ENCODE peak calls at places on chromosomes 13 and 19, in ten cellular contexts. Z is colonic mucosa; L is stimulated activated CD4-positive, alpha-beta T cell treated with anti-CD3 and anti-CD28 coated beads, TNF-alpha, amount 100 ng/mL, for 48 hours; I is stimulated activated CD8-positive, alpha-beta memory T cell treated with anti-CD3 and anti-CD28 coated beads, Interleukin-15, amount 100 ng/mL, for 24 hours; T is dorsolateral prefrontal cortex; X is H54; O is heart left ventricle; M is kidney tubule cell; N is T1000; U is NCI-H1694 treated with DMSO at 0.1 percent for 48 hours. W is an unnamed sample.

GRCh38 chr19:10557603-10558197 is 8.1 kb downstream of the KRI1 start:
- DNase-seq in M (no peak), I (no peak), Z (no peak), T (no peak), X (no peak), N (no peak), U (no peak), L (no peak), O (no peak), W (peak)

GRCh38 chr13:30255696-30256095 is 51.7 kb downstream of the KATNAL1 start:
- DNase-seq in I (no peak), T (no peak), L (no peak), N (no peak), X (no peak), O (no peak), M (peak), Z (no peak), U (no peak), W (no peak)

GRCh38 chr19:10502524-10503001 is 593 bp downstream of the KEAP1 start:
- DNase-seq in M (peak), I (peak), N (peak), O (peak), U (peak), T (peak), Z (peak), X (peak), L (peak), W (peak)

GRCh38 chr13:76792680-76793334 is 93.4 kb downstream of the KCTD12 start:
- DNase-seq in L (no peak), T (no peak), N (no peak), Z (peak), U (no peak), M (peak), I (no peak), X (no peak), O (peak), W (no peak)

GRCh38 chr13:44932850-44933251 is 56.4 kb downstream of the NUFIP1 start:
- DNase-seq in Z (no peak), O (peak), X (no peak), M (peak), T (no peak), U (no peak), L (no peak), N (no peak), I (no peak), W (no peak)

GRCh38 chr13:40599146-40599545 is 67.3 kb downstream of the FOXO1 start:
- DNase-seq in Z (no peak), U (no peak), M (no peak), N (no peak), T (no peak), X (no peak), O (no peak), I (no peak), L (no peak), W (no peak)

GRCh38 chr13:112733661-112734379 is 44.0 kb downstream of the ATP11A start:
- DNase-seq in X (no peak), Z (no peak), N (no peak), U (no peak), O (no peak), T (no peak), L (no peak), M (no peak), I (no peak), W (no peak)

GRCh38 chr13:46612258-46612657 is 59.3 kb downstream of the LRCH1 start:
- DNase-seq in U (no peak), X (no peak), N (no peak), T (no peak), M (no peak), I (no peak), Z (no peak), O (no peak), L (no peak), W (no peak)

GRCh38 chr19:42396248-42396541 is 6.1 kb upstream of the CNFN start:
- DNase-seq in X (no peak), O (no peak), I (no peak), Z (no peak), M (no peak), N (no peak), L (no peak), T (no peak), U (peak), W (no peak)

GRCh38 chr19:32068805-32069204 is 276.6 kb upstream of the ZNF507 start:
- DNase-seq in O (no peak), X (no peak), N (no peak), M (no peak), T (no peak), Z (no peak), L (no peak), I (no peak), U (no peak), W (no peak)

GRCh38 chr19:32599736-32600157 is 18.8 kb downstream of the PDCD5 start:
- DNase-seq in L (no peak), X (peak), U (peak), O (no peak), T (no peak), M (peak), N (no peak), Z (peak), I (no peak), W (no peak)

GRCh38 chr19:47036233-47036651 is 12.2 kb downstream of the TMEM160 start:
- DNase-seq in M (no peak), L (no peak), U (peak), N (no peak), T (no peak), X (no peak), I (no peak), Z (peak), O (no peak), W (no peak)

GRCh38 chr13:26485288-26485687 is 72.2 kb upstream of the WASF3 start:
- DNase-seq in I (no peak), U (no peak), O (no peak), L (no peak), X (no peak), M (no peak), T (no peak), N (no peak), Z (no peak), W (no peak)

GRCh38 chr13:94433055-94433947 is 46.2 kb downstream of the DCT start:
- DNase-seq in X (no peak), I (no peak), L (no peak), T (no peak), N (no peak), Z (no peak), O (no peak), M (peak), U (no peak), W (no peak)